ENCODE peak calls at places on chromosomes 1 and 21, in eight cellular contexts. One of them, this sample, is unnamed.

GRCh38 chr1:101150676-101151075 is 86.1 kb upstream of the S1PR1 start:
- DNase-seq in stimulated activated CD4-positive, alpha-beta T cell treated with anti-CD3 and anti-CD28 coated beads, Interleukin-4, amount 100 ng/mL, for 1 hour: no peak
- DNase-seq in naive thymus-derived CD4-positive, alpha-beta T cell: no peak
- DNase-seq in EL: peak
- DNase-seq in HEK293T: no peak
- DNase-seq in hepatocyte: peak
- DNase-seq in cardiac fibroblast: no peak
- DNase-seq in kidney: no peak
- DNase-seq in this sample: peak

GRCh38 chr21:32391755-32392154 is 1.1 kb downstream of the URB1 start:
- DNase-seq in stimulated activated CD4-positive, alpha-beta T cell treated with anti-CD3 and anti-CD28 coated beads, Interleukin-4, amount 100 ng/mL, for 1 hour: no peak
- DNase-seq in naive thymus-derived CD4-positive, alpha-beta T cell: no peak
- DNase-seq in EL: no peak
- DNase-seq in HEK293T: no peak
- DNase-seq in hepatocyte: no peak
- DNase-seq in cardiac fibroblast: no peak
- DNase-seq in kidney: no peak
- DNase-seq in this sample: no peak

GRCh38 chr1:34066921-34067603 is 98.0 kb downstream of the CSMD2 start:
- DNase-seq in stimulated activated CD4-positive, alpha-beta T cell treated with anti-CD3 and anti-CD28 coated beads, Interleukin-4, amount 100 ng/mL, for 1 hour: no peak
- DNase-seq in naive thymus-derived CD4-positive, alpha-beta T cell: no peak
- DNase-seq in EL: peak
- DNase-seq in HEK293T: no peak
- DNase-seq in hepatocyte: peak
- DNase-seq in cardiac fibroblast: peak
- DNase-seq in kidney: no peak
- DNase-seq in this sample: peak

GRCh38 chr1:44730741-44731512 is at the start of gene RNU5D-1:
- DNase-seq in stimulated activated CD4-positive, alpha-beta T cell treated with anti-CD3 and anti-CD28 coated beads, Interleukin-4, amount 100 ng/mL, for 1 hour: peak
- DNase-seq in naive thymus-derived CD4-positive, alpha-beta T cell: peak
- DNase-seq in EL: peak
- DNase-seq in HEK293T: peak
- DNase-seq in hepatocyte: peak
- DNase-seq in cardiac fibroblast: peak
- DNase-seq in kidney: peak
- DNase-seq in this sample: peak

GRCh38 chr1:45510972-45511527 is 10.6 kb downstream of the PRDX1 start:
- DNase-seq in stimulated activated CD4-positive, alpha-beta T cell treated with anti-CD3 and anti-CD28 coated beads, Interleukin-4, amount 100 ng/mL, for 1 hour: no peak
- DNase-seq in naive thymus-derived CD4-positive, alpha-beta T cell: no peak
- DNase-seq in EL: no peak
- DNase-seq in HEK293T: no peak
- DNase-seq in hepatocyte: no peak
- DNase-seq in cardiac fibroblast: no peak
- DNase-seq in kidney: no peak
- DNase-seq in this sample: no peak

GRCh38 chr1:86773331-86774288 is 69.2 kb downstream of the SH3GLB1 start:
- DNase-seq in stimulated activated CD4-positive, alpha-beta T cell treated with anti-CD3 and anti-CD28 coated beads, Interleukin-4, amount 100 ng/mL, for 1 hour: no peak
- DNase-seq in naive thymus-derived CD4-positive, alpha-beta T cell: no peak
- DNase-seq in EL: peak
- DNase-seq in HEK293T: no peak
- DNase-seq in hepatocyte: no peak
- DNase-seq in cardiac fibroblast: peak
- DNase-seq in kidney: no peak
- DNase-seq in this sample: peak

GRCh38 chr1:108107658-108108057 is 92.5 kb downstream of the SLC25A24 start:
- DNase-seq in stimulated activated CD4-positive, alpha-beta T cell treated with anti-CD3 and anti-CD28 coated beads, Interleukin-4, amount 100 ng/mL, for 1 hour: peak
- DNase-seq in naive thymus-derived CD4-positive, alpha-beta T cell: no peak
- DNase-seq in EL: peak
- DNase-seq in HEK293T: no peak
- DNase-seq in hepatocyte: no peak
- DNase-seq in cardiac fibroblast: no peak
- DNase-seq in kidney: no peak
- DNase-seq in this sample: peak

GRCh38 chr21:32484706-32485380 is 72.3 kb downstream of the EVA1C start:
- DNase-seq in stimulated activated CD4-positive, alpha-beta T cell treated with anti-CD3 and anti-CD28 coated beads, Interleukin-4, amount 100 ng/mL, for 1 hour: no peak
- DNase-seq in naive thymus-derived CD4-positive, alpha-beta T cell: no peak
- DNase-seq in EL: no peak
- DNase-seq in HEK293T: no peak
- DNase-seq in hepatocyte: no peak
- DNase-seq in cardiac fibroblast: no peak
- DNase-seq in kidney: peak
- DNase-seq in this sample: no peak

GRCh38 chr1:175969236-175969635 is 225.8 kb upstream of the TNR start:
- DNase-seq in stimulated activated CD4-positive, alpha-beta T cell treated with anti-CD3 and anti-CD28 coated beads, Interleukin-4, amount 100 ng/mL, for 1 hour: no peak
- DNase-seq in naive thymus-derived CD4-positive, alpha-beta T cell: no peak
- DNase-seq in EL: no peak
- DNase-seq in HEK293T: no peak
- DNase-seq in hepatocyte: peak
- DNase-seq in cardiac fibroblast: no peak
- DNase-seq in kidney: no peak
- DNase-seq in this sample: no peak

GRCh38 chr1:113394043-113394862 is 3.9 kb downstream of the MAGI3 start:
- DNase-seq in stimulated activated CD4-positive, alpha-beta T cell treated with anti-CD3 and anti-CD28 coated beads, Interleukin-4, amount 100 ng/mL, for 1 hour: no peak
- DNase-seq in naive thymus-derived CD4-positive, alpha-beta T cell: no peak
- DNase-seq in EL: no peak
- DNase-seq in HEK293T: no peak
- DNase-seq in hepatocyte: peak
- DNase-seq in cardiac fibroblast: no peak
- DNase-seq in kidney: no peak
- DNase-seq in this sample: no peak

GRCh38 chr1:17979815-17980214 is 127.8 kb upstream of the IGSF21 start:
- DNase-seq in stimulated activated CD4-positive, alpha-beta T cell treated with anti-CD3 and anti-CD28 coated beads, Interleukin-4, amount 100 ng/mL, for 1 hour: no peak
- DNase-seq in naive thymus-derived CD4-positive, alpha-beta T cell: no peak
- DNase-seq in EL: no peak
- DNase-seq in HEK293T: no peak
- DNase-seq in hepatocyte: no peak
- DNase-seq in cardiac fibroblast: no peak
- DNase-seq in kidney: no peak
- DNase-seq in this sample: no peak

GRCh38 chr1:71157151-71157550 is 76.3 kb upstream of the ZRANB2 start:
- DNase-seq in stimulated activated CD4-positive, alpha-beta T cell treated with anti-CD3 and anti-CD28 coated beads, Interleukin-4, amount 100 ng/mL, for 1 hour: no peak
- DNase-seq in naive thymus-derived CD4-positive, alpha-beta T cell: no peak
- DNase-seq in EL: no peak
- DNase-seq in HEK293T: no peak
- DNase-seq in hepatocyte: peak
- DNase-seq in cardiac fibroblast: no peak
- DNase-seq in kidney: no peak
- DNase-seq in this sample: no peak

GRCh38 chr1:115112496-115113375 is 23.4 kb upstream of the TSPAN2 start:
- DNase-seq in stimulated activated CD4-positive, alpha-beta T cell treated with anti-CD3 and anti-CD28 coated beads, Interleukin-4, amount 100 ng/mL, for 1 hour: peak
- DNase-seq in naive thymus-derived CD4-positive, alpha-beta T cell: peak
- DNase-seq in EL: peak
- DNase-seq in HEK293T: peak
- DNase-seq in hepatocyte: peak
- DNase-seq in cardiac fibroblast: peak
- DNase-seq in kidney: no peak
- DNase-seq in this sample: no peak

GRCh38 chr1:98351506-98352038 is 309.9 kb upstream of the SNX7 start:
- DNase-seq in stimulated activated CD4-positive, alpha-beta T cell treated with anti-CD3 and anti-CD28 coated beads, Interleukin-4, amount 100 ng/mL, for 1 hour: no peak
- DNase-seq in naive thymus-derived CD4-positive, alpha-beta T cell: no peak
- DNase-seq in EL: peak
- DNase-seq in HEK293T: no peak
- DNase-seq in hepatocyte: no peak
- DNase-seq in cardiac fibroblast: no peak
- DNase-seq in kidney: no peak
- DNase-seq in this sample: no peak

GRCh38 chr1:77308889-77309621 is 27.2 kb downstream of the AK5 start:
- DNase-seq in stimulated activated CD4-positive, alpha-beta T cell treated with anti-CD3 and anti-CD28 coated beads, Interleukin-4, amount 100 ng/mL, for 1 hour: no peak
- DNase-seq in naive thymus-derived CD4-positive, alpha-beta T cell: peak
- DNase-seq in EL: no peak
- DNase-seq in HEK293T: no peak
- DNase-seq in hepatocyte: no peak
- DNase-seq in cardiac fibroblast: no peak
- DNase-seq in kidney: no peak
- DNase-seq in this sample: no peak

GRCh38 chr1:201374376-201374775 is 3.1 kb downstream of the TNNT2 start:
- DNase-seq in stimulated activated CD4-positive, alpha-beta T cell treated with anti-CD3 and anti-CD28 coated beads, Interleukin-4, amount 100 ng/mL, for 1 hour: no peak
- DNase-seq in naive thymus-derived CD4-positive, alpha-beta T cell: no peak
- DNase-seq in EL: no peak
- DNase-seq in HEK293T: no peak
- DNase-seq in hepatocyte: no peak
- DNase-seq in cardiac fibroblast: no peak
- DNase-seq in kidney: no peak
- DNase-seq in this sample: no peak

GRCh38 chr1:151106891-151107290 is 36.3 kb downstream of the GABPB2 start:
- DNase-seq in stimulated activated CD4-positive, alpha-beta T cell treated with anti-CD3 and anti-CD28 coated beads, Interleukin-4, amount 100 ng/mL, for 1 hour: no peak
- DNase-seq in naive thymus-derived CD4-positive, alpha-beta T cell: no peak
- DNase-seq in EL: peak
- DNase-seq in HEK293T: no peak
- DNase-seq in hepatocyte: no peak
- DNase-seq in cardiac fibroblast: peak
- DNase-seq in kidney: no peak
- DNase-seq in this sample: peak

GRCh38 chr1:115450641-115451040 is 112.6 kb upstream of the NGF start:
- DNase-seq in stimulated activated CD4-positive, alpha-beta T cell treated with anti-CD3 and anti-CD28 coated beads, Interleukin-4, amount 100 ng/mL, for 1 hour: no peak
- DNase-seq in naive thymus-derived CD4-positive, alpha-beta T cell: no peak
- DNase-seq in EL: no peak
- DNase-seq in HEK293T: no peak
- DNase-seq in hepatocyte: no peak
- DNase-seq in cardiac fibroblast: peak
- DNase-seq in kidney: no peak
- DNase-seq in this sample: peak

GRCh38 chr1:243748706-243749283 is 101.2 kb downstream of the AKT3 start:
- DNase-seq in stimulated activated CD4-positive, alpha-beta T cell treated with anti-CD3 and anti-CD28 coated beads, Interleukin-4, amount 100 ng/mL, for 1 hour: no peak
- DNase-seq in naive thymus-derived CD4-positive, alpha-beta T cell: peak
- DNase-seq in EL: peak
- DNase-seq in HEK293T: peak
- DNase-seq in hepatocyte: peak
- DNase-seq in cardiac fibroblast: peak
- DNase-seq in kidney: no peak
- DNase-seq in this sample: peak

GRCh38 chr1:200904772-200905171 is 10.1 kb downstream of the INAVA start:
- DNase-seq in stimulated activated CD4-positive, alpha-beta T cell treated with anti-CD3 and anti-CD28 coated beads, Interleukin-4, amount 100 ng/mL, for 1 hour: no peak
- DNase-seq in naive thymus-derived CD4-positive, alpha-beta T cell: no peak
- DNase-seq in EL: no peak
- DNase-seq in HEK293T: no peak
- DNase-seq in hepatocyte: no peak
- DNase-seq in cardiac fibroblast: no peak
- DNase-seq in kidney: no peak
- DNase-seq in this sample: no peak

GRCh38 chr1:223720987-223721591 is 8.8 kb downstream of the CAPN2 start:
- DNase-seq in stimulated activated CD4-positive, alpha-beta T cell treated with anti-CD3 and anti-CD28 coated beads, Interleukin-4, amount 100 ng/mL, for 1 hour: no peak
- DNase-seq in naive thymus-derived CD4-positive, alpha-beta T cell: no peak
- DNase-seq in EL: peak
- DNase-seq in HEK293T: no peak
- DNase-seq in hepatocyte: peak
- DNase-seq in cardiac fibroblast: peak
- DNase-seq in kidney: peak
- DNase-seq in this sample: no peak

GRCh38 chr1:15836772-15837669 is 10.5 kb upstream of the SPEN start:
- DNase-seq in stimulated activated CD4-positive, alpha-beta T cell treated with anti-CD3 and anti-CD28 coated beads, Interleukin-4, amount 100 ng/mL, for 1 hour: peak
- DNase-seq in naive thymus-derived CD4-positive, alpha-beta T cell: peak
- DNase-seq in EL: no peak
- DNase-seq in HEK293T: no peak
- DNase-seq in hepatocyte: peak
- DNase-seq in cardiac fibroblast: no peak
- DNase-seq in kidney: peak
- DNase-seq in this sample: no peak

GRCh38 chr1:174358344-174358743 is 89.4 kb upstream of the GPR52 start:
- DNase-seq in stimulated activated CD4-positive, alpha-beta T cell treated with anti-CD3 and anti-CD28 coated beads, Interleukin-4, amount 100 ng/mL, for 1 hour: no peak
- DNase-seq in naive thymus-derived CD4-positive, alpha-beta T cell: no peak
- DNase-seq in EL: no peak
- DNase-seq in HEK293T: no peak
- DNase-seq in hepatocyte: no peak
- DNase-seq in cardiac fibroblast: no peak
- DNase-seq in kidney: no peak
- DNase-seq in this sample: no peak

GRCh38 chr1:90133133-90133532 is 138.2 kb downstream of the ZNF326 start:
- DNase-seq in stimulated activated CD4-positive, alpha-beta T cell treated with anti-CD3 and anti-CD28 coated beads, Interleukin-4, amount 100 ng/mL, for 1 hour: no peak
- DNase-seq in naive thymus-derived CD4-positive, alpha-beta T cell: no peak
- DNase-seq in EL: peak
- DNase-seq in HEK293T: peak
- DNase-seq in hepatocyte: peak
- DNase-seq in cardiac fibroblast: peak
- DNase-seq in kidney: no peak
- DNase-seq in this sample: peak

GRCh38 chr1:237482777-237483176 is 407.9 kb downstream of the ZP4 start:
- DNase-seq in stimulated activated CD4-positive, alpha-beta T cell treated with anti-CD3 and anti-CD28 coated beads, Interleukin-4, amount 100 ng/mL, for 1 hour: no peak
- DNase-seq in naive thymus-derived CD4-positive, alpha-beta T cell: no peak
- DNase-seq in EL: no peak
- DNase-seq in HEK293T: no peak
- DNase-seq in hepatocyte: no peak
- DNase-seq in cardiac fibroblast: no peak
- DNase-seq in kidney: no peak
- DNase-seq in this sample: no peak